ENCODE peak calls at places on chromosomes 12 and 14, in four cellular contexts. P, U, X and F are unnamed samples.

GRCh38 chr12:62882140-62882539 is 52.8 kb downstream of the PPM1H start:
- DNase-seq in P (no peak), U (no peak), X (no peak), F (no peak)

GRCh38 chr12:67394600-67394999 is 125.4 kb downstream of the CAND1 start:
- DNase-seq in P (no peak), U (peak), X (no peak), F (peak)

GRCh38 chr14:102079700-102079979 is 7.2 kb downstream of the HSP90AA1 start:
- DNase-seq in P (no peak), U (no peak), X (no peak), F (no peak)

GRCh38 chr14:26415618-26416123 is 182.2 kb downstream of the NOVA1 start:
- DNase-seq in P (no peak), U (no peak), X (no peak), F (no peak)

GRCh38 chr12:54933381-54933780 is 51.2 kb downstream of the TESPA1 start:
- DNase-seq in P (no peak), U (peak), X (no peak), F (no peak)

GRCh38 chr12:127742231-127742630 is 524.7 kb upstream of the TMEM132C start:
- DNase-seq in P (no peak), U (no peak), X (no peak), F (no peak)

GRCh38 chr12:61823102-61823501 is 437.1 kb upstream of the USP15 start:
- DNase-seq in P (no peak), U (no peak), X (no peak), F (no peak)

GRCh38 chr12:113846883-113847282 is 119.2 kb downstream of the RBM19 start:
- DNase-seq in P (no peak), U (no peak), X (peak), F (no peak)

GRCh38 chr12:89476232-89476631 is 48.4 kb downstream of the GALNT4 start:
- DNase-seq in P (no peak), U (no peak), X (no peak), F (no peak)

GRCh38 chr14:88521818-88522217 is 33.0 kb downstream of the PTPN21 start:
- DNase-seq in P (no peak), U (peak), X (no peak), F (no peak)

GRCh38 chr14:28361486-28361885 is 405.1 kb upstream of the FOXG1 start:
- DNase-seq in P (no peak), U (no peak), X (no peak), F (no peak)

GRCh38 chr12:67483871-67484554 is 164.5 kb upstream of the DYRK2 start:
- DNase-seq in P (no peak), U (no peak), X (no peak), F (no peak)

GRCh38 chr12:130526813-130527212 is 189.1 kb downstream of the PIWIL1 start:
- DNase-seq in P (peak), U (no peak), X (no peak), F (peak)

GRCh38 chr14:59869381-59870255 is 958 bp downstream of the RTN1 start:
- DNase-seq in P (no peak), U (no peak), X (no peak), F (peak)

GRCh38 chr14:72565200-72565599 is 328.7 kb downstream of the DPF3 start:
- DNase-seq in P (no peak), U (no peak), X (no peak), F (no peak)

GRCh38 chr12:14238224-14238792 is 127.2 kb upstream of the ATF7IP start:
- DNase-seq in P (no peak), U (peak), X (peak), F (no peak)

GRCh38 chr14:101127239-101127638 is 223.7 kb upstream of the RTL1 start:
- DNase-seq in P (no peak), U (no peak), X (no peak), F (no peak)

GRCh38 chr12:20367731-20368652 is at the start of gene PDE3A:
- DNase-seq in P (peak), U (peak), X (peak), F (peak)

GRCh38 chr12:2974560-2974971 is 15.4 kb downstream of the TEAD4 start:
- DNase-seq in P (no peak), U (peak), X (peak), F (peak)

GRCh38 chr12:21300632-21301031 is 34.1 kb downstream of the SLCO1A2 start:
- DNase-seq in P (no peak), U (no peak), X (no peak), F (no peak)

GRCh38 chr14:63039800-63040380 is 5.4 kb downstream of the KCNH5 start:
- DNase-seq in P (no peak), U (peak), X (peak), F (no peak)

GRCh38 chr12:52063986-52064649 is 5.7 kb upstream of the ATG101 start:
- DNase-seq in P (no peak), U (peak), X (peak), F (no peak)

GRCh38 chr12:45216297-45216982 is 545 bp downstream of the ANO6 start:
- DNase-seq in P (peak), U (peak), X (peak), F (peak)

GRCh38 chr14:100827751-100828447 is 2.0 kb downstream of the MEG3 start:
- DNase-seq in P (no peak), U (peak), X (no peak), F (no peak)

GRCh38 chr12:70852416-70853150 is 68.0 kb downstream of the PTPRR start:
- DNase-seq in P (no peak), U (no peak), X (no peak), F (no peak)

GRCh38 chr14:69941768-69942742 is 62.8 kb downstream of the SMOC1 start:
- DNase-seq in P (no peak), U (no peak), X (no peak), F (no peak)

GRCh38 chr14:75401356-75401755 is 26.5 kb upstream of the JDP2 start:
- DNase-seq in P (peak), U (peak), X (peak), F (peak)

GRCh38 chr12:54167500-54167896 is 21.3 kb downstream of the SMUG1 start:
- DNase-seq in P (no peak), U (no peak), X (no peak), F (no peak)

GRCh38 chr12:46450279-46450748 is 77.7 kb upstream of the SLC38A2 start:
- DNase-seq in P (no peak), U (no peak), X (no peak), F (no peak)

GRCh38 chr12:916712-917445 is 32.6 kb downstream of the RAD52 start:
- DNase-seq in P (no peak), U (no peak), X (no peak), F (no peak)

GRCh38 chr12:111685322-111685810 is 390 bp downstream of the BRAP start:
- DNase-seq in P (no peak), U (no peak), X (no peak), F (no peak)
- H2BK5ac ChIP-seq in P (no peak), U (no peak), X (peak), F (no peak)

DNA sequence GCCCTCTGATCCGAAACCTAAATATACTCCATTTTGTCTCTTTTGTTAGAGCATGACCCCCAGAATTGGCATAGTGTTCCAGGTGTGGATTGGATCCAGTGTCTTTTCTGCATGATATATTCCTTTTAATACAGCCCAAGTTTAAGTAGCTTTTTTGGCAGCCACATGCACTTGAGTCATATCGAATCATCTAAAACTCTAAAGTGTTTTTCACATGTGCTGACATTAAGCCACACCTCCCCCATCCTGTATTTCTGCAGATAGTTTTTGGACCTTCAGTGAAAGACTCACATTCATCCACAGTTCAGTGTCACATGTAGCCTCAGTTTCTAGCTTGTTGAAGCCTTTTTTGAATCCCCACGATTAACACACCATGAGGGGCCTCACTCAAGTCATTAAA is 30.6 kb downstream of the BORCS5 start:
- DNase-seq in P (no peak), U (peak), X (no peak), F (no peak)
- H2BK5ac ChIP-seq in P (no peak), U (no peak), X (no peak), F (no peak)

GRCh38 chr12:48036818-48037217 is 32.5 kb upstream of the COL2A1 start:
- DNase-seq in P (no peak), U (no peak), X (no peak), F (no peak)
- H2BK5ac ChIP-seq in P (peak), U (no peak), X (no peak), F (no peak)

DNA sequence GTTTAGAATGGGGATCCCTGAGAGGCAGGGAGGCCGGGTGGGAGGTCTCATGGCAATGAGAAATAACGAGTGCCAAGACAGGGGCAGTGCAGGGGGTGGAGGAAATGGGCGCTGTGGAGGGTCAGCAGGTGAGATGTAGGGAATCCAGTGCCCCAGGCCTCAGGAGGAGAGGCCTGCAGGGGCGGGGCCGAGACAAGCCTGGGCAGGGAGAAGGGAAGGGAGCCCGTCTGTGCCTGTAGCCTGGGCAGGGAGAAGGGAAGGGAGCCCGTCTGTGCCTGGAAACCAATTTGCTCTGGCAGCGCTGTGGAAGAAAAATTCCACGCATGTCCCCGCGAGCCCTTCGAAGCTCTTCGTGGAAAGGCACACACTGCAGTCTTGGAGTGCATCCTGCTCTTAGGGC is 10.6 kb upstream of the NCOR2 start:
- DNase-seq in P (no peak), U (no peak), X (no peak), F (no peak)
- H2BK5ac ChIP-seq in P (no peak), U (no peak), X (no peak), F (no peak)

GRCh38 chr12:131946757-131947156 is 3.0 kb upstream of the EP400 start:
- DNase-seq in P (no peak), U (no peak), X (no peak), F (peak)

GRCh38 chr12:131948166-131948712 is 1.5 kb upstream of the EP400 start:
- DNase-seq in P (no peak), U (no peak), X (no peak), F (peak)

GRCh38 chr12:131949431-131950181 is at the start of gene EP400:
- DNase-seq in P (peak), U (peak), X (peak), F (peak)

GRCh38 chr12:131950182-131950913 is 606 bp downstream of the EP400 start:
- DNase-seq in P (no peak), U (no peak), X (peak), F (no peak)

DNA sequence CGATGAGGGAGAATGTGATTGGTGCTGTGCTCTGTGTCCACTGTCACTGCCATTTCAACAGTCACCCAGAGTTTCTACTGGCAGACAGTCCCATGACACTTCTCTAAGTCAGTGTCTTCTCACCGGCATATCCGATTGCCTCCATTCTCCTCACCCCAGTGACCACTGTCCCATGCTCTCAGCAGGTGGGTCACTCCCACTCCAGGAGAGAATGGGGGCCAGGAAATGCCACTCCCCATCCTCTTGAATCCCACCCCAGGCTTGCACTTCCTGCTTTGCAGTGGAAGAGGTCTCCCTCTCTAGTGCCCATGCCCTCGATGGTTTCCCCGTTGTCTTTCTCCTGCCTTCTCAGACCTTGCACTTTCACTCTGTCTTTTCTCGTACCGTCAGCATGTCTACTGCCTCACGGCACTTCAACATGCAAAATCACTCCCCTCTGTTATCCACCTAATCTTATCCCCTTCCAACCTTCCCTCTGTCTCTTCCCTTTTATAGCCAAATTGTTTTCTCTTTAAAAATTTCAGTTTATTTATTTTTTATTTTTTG is 2.2 kb upstream of the EP400 start:
- DNase-seq in P (no peak), U (no peak), X (no peak), F (peak)
- H2BK5ac ChIP-seq in P (no peak), U (no peak), X (no peak), F (no peak)

GRCh38 chr14:23776296-23776695 is 140.1 kb downstream of the DHRS2 start:
- DNase-seq in P (no peak), U (no peak), X (no peak), F (no peak)
- H2BK5ac ChIP-seq in P (no peak), U (no peak), X (no peak), F (no peak)

DNA sequence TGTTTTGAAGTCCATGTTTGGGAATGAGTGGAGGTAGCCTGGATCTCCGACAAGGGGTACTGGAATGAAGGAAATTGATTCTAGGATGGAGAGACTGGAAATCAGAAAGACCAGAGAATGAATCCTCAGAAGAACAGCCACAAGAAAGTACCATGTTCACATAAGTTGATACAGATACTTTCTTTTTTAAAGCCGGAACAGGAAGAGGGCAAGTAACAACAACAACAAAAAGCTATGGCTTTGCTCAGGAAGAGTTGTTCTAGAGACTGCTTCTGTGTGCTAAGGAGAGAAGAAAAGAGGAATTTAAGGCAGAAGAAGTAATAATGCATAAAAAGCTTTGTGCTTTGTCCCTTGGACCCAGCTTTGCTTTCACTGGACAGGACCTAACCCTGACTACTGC is 6.2 kb downstream of the TC2N start:
- DNase-seq in P (no peak), U (no peak), X (no peak), F (no peak)
- H2BK5ac ChIP-seq in P (no peak), U (no peak), X (no peak), F (no peak)

DNA sequence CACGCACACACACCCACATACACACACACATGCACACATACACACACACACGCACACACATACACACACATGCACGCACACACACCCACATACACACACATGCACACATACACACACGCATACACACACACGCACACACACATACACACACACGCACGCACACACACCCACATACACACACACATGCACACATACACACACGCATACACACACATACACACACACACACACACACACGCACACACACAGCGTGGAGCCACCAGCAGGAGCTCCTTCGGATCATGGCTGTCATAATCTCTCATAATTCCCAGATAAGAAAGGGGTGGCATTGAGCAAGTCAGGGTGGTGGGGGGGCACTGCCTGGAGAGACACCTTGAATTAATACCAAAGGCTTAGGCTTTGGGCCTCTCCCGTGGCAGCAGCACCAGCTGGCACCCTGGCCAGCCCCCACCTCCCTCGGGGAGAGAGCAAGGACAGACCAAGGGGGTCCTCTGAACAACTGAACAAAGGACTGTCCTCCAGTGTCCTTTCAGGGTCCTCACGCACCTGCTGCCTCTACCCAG is 21.9 kb downstream of the ANO2 start:
- DNase-seq in P (no peak), U (no peak), X (no peak), F (no peak)
- H2BK5ac ChIP-seq in P (no peak), U (peak), X (no peak), F (no peak)

GRCh38 chr14:35406090-35406489 is 1.5 kb upstream of the NFKBIA start:
- DNase-seq in P (no peak), U (no peak), X (no peak), F (no peak)
- H2BK5ac ChIP-seq in P (no peak), U (no peak), X (no peak), F (no peak)

GRCh38 chr12:42590324-42590934 is 883 bp upstream of the PRICKLE1 start:
- DNase-seq in P (peak), U (no peak), X (peak), F (peak)
- H2BK5ac ChIP-seq in P (no peak), U (no peak), X (peak), F (no peak)